ENCODE peak calls at places on chromosomes 16 and 17, in four cellular contexts. J is GM12891, O is left colon, D is small intestine. Q is an unnamed sample.

GRCh38 chr17:67636841-67637240 is 80.9 kb upstream of the NOL11 start:
- DNase-seq in J (no peak), D (no peak), O (no peak), Q (no peak)

GRCh38 chr17:42706732-42707131 is 24.4 kb downstream of the CNTNAP1 start:
- DNase-seq in D (no peak), O (no peak), J (no peak), Q (no peak)

GRCh38 chr16:85327731-85328664 is 215.7 kb upstream of the CIBAR2 start:
- DNase-seq in J (no peak), O (no peak), D (no peak), Q (no peak)

GRCh38 chr16:71894229-71894920 is 956 bp upstream of the IST1 start:
- DNase-seq in O (peak), J (no peak), D (peak), Q (no peak)

GRCh38 chr17:16649585-16649984 is 4.1 kb downstream of the ZNF624 start:
- DNase-seq in O (no peak), J (no peak), D (no peak), Q (no peak)

GRCh38 chr16:20137194-20137593 is 63.5 kb upstream of the GPR139 start:
- DNase-seq in O (no peak), D (no peak), J (no peak), Q (no peak)

GRCh38 chr17:19592316-19592715 is 56.2 kb upstream of the ALDH3A2 start:
- DNase-seq in D (no peak), O (no peak), J (no peak), Q (no peak)

GRCh38 chr16:17258848-17259713 is 211.7 kb downstream of the XYLT1 start:
- DNase-seq in O (peak), J (peak), D (peak), Q (peak)